ENCODE peak calls at places on chromosome 6, in four cellular contexts. Z is heart right ventricle, O is astrocyte, L is MM.1S. X is an unnamed sample.

GRCh38 chr6:36964349-36964748 is 9.8 kb downstream of the PI16 start:
- DNase-seq in O (no peak), Z (no peak), L (no peak), X (no peak)

GRCh38 chr6:168838000-168838399 is 397.0 kb downstream of the SMOC2 start:
- DNase-seq in Z (no peak), O (no peak), L (no peak), X (no peak)

GRCh38 chr6:5851261-5851757 is 155.4 kb downstream of the NRN1 start:
- DNase-seq in O (peak; percentile 10), L (peak; percentile 36), Z (peak; percentile 41), X (no peak)

GRCh38 chr6:57113105-57113504 is 23.1 kb downstream of the ZNF451 start:
- DNase-seq in O (no peak), L (no peak), Z (no peak), X (no peak)

GRCh38 chr6:4478098-4478497 is 298.1 kb upstream of the CDYL start:
- DNase-seq in O (no peak), L (no peak), Z (no peak), X (no peak)

GRCh38 chr6:8085053-8085511 is 17.3 kb downstream of the EEF1E1 start:
- DNase-seq in Z (no peak), O (peak; percentile 90), L (no peak), X (peak; percentile 76)

GRCh38 chr6:3026811-3027626 is 27.3 kb downstream of the NQO2 start:
- DNase-seq in L (peak; percentile 88), Z (peak; percentile 16), O (peak; percentile 36), X (no peak)

GRCh38 chr6:159094444-159095252 is 49.9 kb upstream of the TAGAP start:
- DNase-seq in O (no peak), Z (no peak), L (no peak), X (no peak)

GRCh38 chr6:163301721-163302635 is 112.5 kb upstream of the QKI start:
- DNase-seq in L (no peak), O (no peak), Z (no peak), X (no peak)

GRCh38 chr6:26235240-26235730 is 129.7 kb upstream of the BTN3A2 start:
- DNase-seq in Z (no peak), L (peak; percentile 15), O (no peak), X (no peak)

GRCh38 chr6:29631860-29632731 is 887 bp downstream of the GABBR1 start:
- DNase-seq in Z (peak; percentile 62), L (peak; percentile 53), O (peak; percentile 51), X (peak; percentile 72)

GRCh38 chr6:152696543-152696942 is 1.2 kb upstream of the MYCT1 start:
- DNase-seq in O (peak; percentile 90), Z (no peak), L (no peak), X (no peak)

GRCh38 chr6:56314683-56315523 is 67.5 kb upstream of the COL21A1 start:
- DNase-seq in Z (no peak), L (peak; percentile 40), O (peak; percentile 10), X (no peak)

GRCh38 chr6:154138806-154139205 is 99.8 kb downstream of the OPRM1 start:
- DNase-seq in L (no peak), Z (no peak), O (no peak), X (no peak)

GRCh38 chr6:18823782-18824386 is 436.7 kb downstream of the RNF144B start:
- DNase-seq in Z (no peak), L (peak; percentile 23), O (peak; percentile 0), X (no peak)

GRCh38 chr6:10425177-10425972 is 10.5 kb upstream of the TFAP2A start:
- DNase-seq in L (no peak), O (no peak), Z (no peak), X (no peak)

GRCh38 chr6:121482004-121482693 is 46.7 kb downstream of the GJA1 start:
- DNase-seq in L (no peak), O (peak; percentile 87), Z (no peak), X (no peak)

GRCh38 chr6:121612916-121613315 is 177.5 kb downstream of the GJA1 start:
- DNase-seq in L (no peak), O (no peak), Z (no peak), X (no peak)

GRCh38 chr6:118968416-118968815 is 33.5 kb upstream of the MCM9 start:
- DNase-seq in O (no peak), Z (peak; percentile 5), L (peak; percentile 36), X (no peak)

GRCh38 chr6:37134622-37135191 is 35.2 kb upstream of the PIM1 start:
- DNase-seq in Z (no peak), O (peak; percentile 97), L (no peak), X (peak; percentile 87)

GRCh38 chr6:7251861-7252260 is 61.1 kb downstream of the SSR1 start:
- DNase-seq in O (no peak), L (no peak), Z (no peak), X (no peak)

GRCh38 chr6:20202070-20202658 is 10.1 kb downstream of the MBOAT1 start:
- DNase-seq in Z (no peak), O (peak; percentile 55), L (peak; percentile 84), X (no peak)

GRCh38 chr6:156718647-156719394 is 58.4 kb upstream of the ARID1B start:
- DNase-seq in Z (no peak), O (peak; percentile 77), L (no peak), X (no peak)

GRCh38 chr6:150977276-150977675 is 111.8 kb downstream of the MTHFD1L start:
- DNase-seq in L (no peak), O (no peak), Z (no peak), X (no peak)

GRCh38 chr6:159540883-159541282 is 152.2 kb downstream of the SOD2 start:
- DNase-seq in L (no peak), Z (no peak), O (no peak), X (no peak)

GRCh38 chr6:34455831-34456230 is 10.0 kb upstream of the PACSIN1 start:
- DNase-seq in Z (no peak), O (no peak), L (peak; percentile 37), X (no peak)

GRCh38 chr6:142728910-142729481 is 216.0 kb downstream of the HIVEP2 start:
- DNase-seq in O (peak; percentile 56), L (no peak), Z (no peak), X (no peak)

GRCh38 chr6:91480397-91480796 is 893.5 kb upstream of the MAP3K7 start:
- DNase-seq in L (no peak), Z (no peak), O (no peak), X (no peak)

GRCh38 chr6:141394565-141395051 is 738.1 kb upstream of the GJE1 start:
- DNase-seq in O (no peak), Z (no peak), L (no peak), X (peak; percentile 38)

GRCh38 chr6:3165631-3166534 is 8.5 kb upstream of the TUBB2A start:
- DNase-seq in L (no peak), O (peak; percentile 80), Z (no peak), X (no peak)

GRCh38 chr6:52410979-52411378 is 9.2 kb upstream of the EFHC1 start:
- DNase-seq in O (no peak), L (no peak), Z (no peak), X (no peak)

GRCh38 chr6:46985943-46986342 is 56.2 kb downstream of the ADGRF1 start:
- DNase-seq in O (peak; percentile 28), L (no peak), Z (no peak), X (no peak)

GRCh38 chr6:56510984-56511531 is 131.6 kb downstream of the DST start:
- DNase-seq in L (no peak), O (no peak), Z (peak; percentile 69), X (no peak)

GRCh38 chr6:155418017-155418749 is 37.5 kb downstream of the NOX3 start:
- DNase-seq in Z (peak; percentile 48), O (peak; percentile 61), L (peak; percentile 60), X (no peak)

GRCh38 chr6:122289721-122290501 is 109.5 kb upstream of the HSF2 start:
- DNase-seq in Z (no peak), O (peak; percentile 1), L (no peak), X (no peak)

GRCh38 chr6:108896111-108896661 is 48.0 kb downstream of the ARMC2 start:
- DNase-seq in Z (no peak), L (peak; percentile 92), O (peak; percentile 94), X (no peak)
- H3K4me3 ChIP-seq in Z (no peak overlapping the region), L (peak overlapping the region; percentile 14), O (no peak overlapping the region), X (no peak overlapping the region)

GRCh38 chr6:1524040-1524480 is 85.7 kb upstream of the FOXC1 start:
- DNase-seq in Z (peak; percentile 50), L (peak; percentile 63), O (peak; percentile 20), X (no peak)
- TF ChIP-seq CTCF in Z (peak; percentile 71), L (peak; percentile 57), O (peak; percentile 34), X (peak; percentile 95)

GRCh38 chr6:43627008-43627825 is 1.8 kb downstream of the GTPBP2 start:
- DNase-seq in O (peak; percentile 92), L (peak; percentile 46), Z (peak; percentile 90), X (peak; percentile 80)
- H3K9me3 ChIP-seq in O (no peaks in the 10 kb centered on the region), L (no peaks in the 10 kb centered on the region), Z (no peaks in the 10 kb centered on the region), X (no peaks in the 10 kb centered on the region)

GRCh38 chr6:16527691-16528090 is 233.6 kb downstream of the ATXN1 start:
- DNase-seq in O (no peak), Z (no peak), L (no peak), X (no peak)

GRCh38 chr6:16522937-16523336 is 238.3 kb downstream of the ATXN1 start:
- DNase-seq in L (no peak), O (no peak), Z (no peak), X (no peak)

GRCh38 chr6:16521528-16521927 is 239.7 kb downstream of the ATXN1 start:
- DNase-seq in Z (no peak), O (no peak), L (no peak), X (no peak)

GRCh38 chr6:16524380-16524707 is 236.9 kb downstream of the ATXN1 start:
- DNase-seq in O (peak; percentile 94), Z (no peak), L (no peak), X (no peak)

DNA sequence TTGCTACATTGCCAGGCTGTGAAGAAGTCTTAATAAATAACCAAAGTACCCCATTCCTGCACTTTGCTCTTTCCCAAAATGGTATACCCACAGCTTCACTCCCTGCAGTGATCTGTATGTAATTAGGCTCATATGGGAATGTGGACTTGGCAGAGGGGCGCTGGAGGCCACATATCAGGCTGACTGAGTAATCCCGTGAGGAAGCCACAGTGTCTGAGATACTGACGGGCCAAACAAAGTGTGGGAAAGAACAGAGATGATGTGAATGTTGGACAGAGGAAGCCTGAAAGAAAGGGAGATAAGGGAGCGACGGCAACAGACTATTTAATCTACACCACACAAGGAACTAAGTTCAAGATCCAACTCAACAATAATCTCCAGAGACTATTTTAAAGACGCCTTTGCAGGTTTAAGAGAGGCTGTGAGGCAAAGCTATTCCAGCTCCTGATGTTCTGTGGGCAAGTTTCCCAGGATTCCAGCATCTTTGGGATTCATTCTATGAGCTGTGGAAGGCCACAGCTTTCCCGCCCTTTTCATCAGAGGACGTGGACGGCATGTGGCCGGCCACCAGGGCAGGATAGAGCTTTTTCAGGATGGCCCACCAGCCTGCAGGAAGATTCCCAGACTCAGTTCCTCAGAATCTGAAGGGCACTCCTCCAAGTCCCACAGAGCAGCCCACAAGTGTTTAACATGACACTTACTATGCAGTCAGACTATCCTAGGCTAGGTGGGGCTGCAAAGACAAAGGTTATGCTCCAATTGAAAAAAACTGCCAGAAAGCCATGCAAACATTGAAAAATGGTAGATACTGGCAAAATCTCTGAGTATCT is 237.5 kb downstream of the ATXN1 start:
- DNase-seq in Z (peak; percentile 43), L (no peak), O (peak; percentile 99), X (no peak)
- H3K4me3 ChIP-seq in Z (no peak overlapping the region), L (no peak overlapping the region), O (no peak overlapping the region), X (no peak overlapping the region)